ENCODE peak calls at places on chromosome 7, in ten cellular contexts. One of them, this sample, is unnamed.

GRCh38 chr7:132110692-132111091 is 465.6 kb downstream of the PLXNA4 start:
- DNase-seq in RWPE1: no peak
- DNase-seq in mesenteric fat pad: no peak
- DNase-seq in NCI-H1105: no peak
- DNase-seq in CD8-positive, alpha-beta memory T cell: no peak
- DNase-seq in activated naive CD4-positive, alpha-beta T cell: no peak
- DNase-seq in MCF 10A: no peak
- DNase-seq in AG09309: no peak
- DNase-seq in M059J: no peak
- DNase-seq in naive thymus-derived CD8-positive, alpha-beta T cell: no peak
- DNase-seq in this sample: no peak

GRCh38 chr7:130393799-130394411 is 13.6 kb downstream of the CPA1 start:
- DNase-seq in RWPE1: no peak
- DNase-seq in M059J: no peak
- DNase-seq in AG09309: no peak
- DNase-seq in naive thymus-derived CD8-positive, alpha-beta T cell: no peak
- DNase-seq in NCI-H1105: no peak
- DNase-seq in activated naive CD4-positive, alpha-beta T cell: no peak
- DNase-seq in CD8-positive, alpha-beta memory T cell: no peak
- DNase-seq in mesenteric fat pad: no peak
- DNase-seq in MCF 10A: no peak
- DNase-seq in this sample: no peak

GRCh38 chr7:99204078-99204477 is 3.8 kb downstream of the KPNA7 start:
- DNase-seq in NCI-H1105: no peak
- DNase-seq in CD8-positive, alpha-beta memory T cell: no peak
- DNase-seq in M059J: peak; percentile 37
- DNase-seq in AG09309: no peak
- DNase-seq in MCF 10A: no peak
- DNase-seq in activated naive CD4-positive, alpha-beta T cell: no peak
- DNase-seq in mesenteric fat pad: no peak
- DNase-seq in naive thymus-derived CD8-positive, alpha-beta T cell: no peak
- DNase-seq in RWPE1: no peak
- DNase-seq in this sample: no peak

GRCh38 chr7:151520419-151521229 is 929 bp upstream of the RHEB start:
- DNase-seq in CD8-positive, alpha-beta memory T cell: no peak
- DNase-seq in NCI-H1105: peak; percentile 44
- DNase-seq in RWPE1: no peak
- DNase-seq in mesenteric fat pad: peak; percentile 92
- DNase-seq in AG09309: no peak
- DNase-seq in activated naive CD4-positive, alpha-beta T cell: peak; percentile 29
- DNase-seq in MCF 10A: no peak
- DNase-seq in naive thymus-derived CD8-positive, alpha-beta T cell: no peak
- DNase-seq in M059J: peak; percentile 60
- DNase-seq in this sample: peak; percentile 27

GRCh38 chr7:1508277-1508758 is 4.1 kb upstream of the INTS1 start:
- DNase-seq in NCI-H1105: no peak
- DNase-seq in CD8-positive, alpha-beta memory T cell: no peak
- DNase-seq in naive thymus-derived CD8-positive, alpha-beta T cell: no peak
- DNase-seq in MCF 10A: no peak
- DNase-seq in activated naive CD4-positive, alpha-beta T cell: no peak
- DNase-seq in M059J: no peak
- DNase-seq in mesenteric fat pad: no peak
- DNase-seq in AG09309: no peak
- DNase-seq in RWPE1: no peak
- DNase-seq in this sample: no peak

GRCh38 chr7:116806046-116806944 is 56.1 kb upstream of the CAPZA2 start:
- DNase-seq in MCF 10A: no peak
- DNase-seq in mesenteric fat pad: no peak
- DNase-seq in M059J: no peak
- DNase-seq in AG09309: no peak
- DNase-seq in RWPE1: no peak
- DNase-seq in activated naive CD4-positive, alpha-beta T cell: no peak
- DNase-seq in CD8-positive, alpha-beta memory T cell: no peak
- DNase-seq in naive thymus-derived CD8-positive, alpha-beta T cell: no peak
- DNase-seq in NCI-H1105: no peak
- DNase-seq in this sample: no peak

GRCh38 chr7:150857276-150858055 is 5.1 kb downstream of the AOC1 start:
- DNase-seq in RWPE1: no peak
- DNase-seq in M059J: no peak
- DNase-seq in NCI-H1105: no peak
- DNase-seq in AG09309: no peak
- DNase-seq in mesenteric fat pad: peak; percentile 79
- DNase-seq in activated naive CD4-positive, alpha-beta T cell: no peak
- DNase-seq in MCF 10A: no peak
- DNase-seq in CD8-positive, alpha-beta memory T cell: no peak
- DNase-seq in naive thymus-derived CD8-positive, alpha-beta T cell: no peak
- DNase-seq in this sample: no peak

GRCh38 chr7:77631820-77632219 is 64.4 kb upstream of the RSBN1L start:
- DNase-seq in CD8-positive, alpha-beta memory T cell: no peak
- DNase-seq in mesenteric fat pad: no peak
- DNase-seq in naive thymus-derived CD8-positive, alpha-beta T cell: no peak
- DNase-seq in activated naive CD4-positive, alpha-beta T cell: no peak
- DNase-seq in RWPE1: no peak
- DNase-seq in MCF 10A: peak; percentile 13
- DNase-seq in AG09309: peak; percentile 11
- DNase-seq in NCI-H1105: no peak
- DNase-seq in M059J: no peak
- DNase-seq in this sample: no peak

GRCh38 chr7:19107392-19108147 is 9.9 kb downstream of the TWIST1 start:
- DNase-seq in activated naive CD4-positive, alpha-beta T cell: no peak
- DNase-seq in naive thymus-derived CD8-positive, alpha-beta T cell: no peak
- DNase-seq in MCF 10A: no peak
- DNase-seq in CD8-positive, alpha-beta memory T cell: no peak
- DNase-seq in NCI-H1105: no peak
- DNase-seq in RWPE1: peak; percentile 23
- DNase-seq in mesenteric fat pad: no peak
- DNase-seq in M059J: peak; percentile 77
- DNase-seq in AG09309: no peak
- DNase-seq in this sample: no peak

GRCh38 chr7:150473902-150474301 is 23.5 kb downstream of the GIMAP8 start:
- DNase-seq in M059J: no peak
- DNase-seq in MCF 10A: no peak
- DNase-seq in RWPE1: no peak
- DNase-seq in activated naive CD4-positive, alpha-beta T cell: no peak
- DNase-seq in NCI-H1105: no peak
- DNase-seq in naive thymus-derived CD8-positive, alpha-beta T cell: no peak
- DNase-seq in mesenteric fat pad: no peak
- DNase-seq in CD8-positive, alpha-beta memory T cell: no peak
- DNase-seq in AG09309: no peak
- DNase-seq in this sample: no peak

GRCh38 chr7:103343758-103344452 is 662 bp downstream of the DNAJC2 start:
- DNase-seq in NCI-H1105: no peak
- DNase-seq in CD8-positive, alpha-beta memory T cell: no peak
- DNase-seq in M059J: peak; percentile 63
- DNase-seq in RWPE1: peak; percentile 30
- DNase-seq in activated naive CD4-positive, alpha-beta T cell: no peak
- DNase-seq in AG09309: no peak
- DNase-seq in naive thymus-derived CD8-positive, alpha-beta T cell: no peak
- DNase-seq in mesenteric fat pad: no peak
- DNase-seq in MCF 10A: peak; percentile 30
- DNase-seq in this sample: peak; percentile 22

GRCh38 chr7:141500608-141501007 is 50.6 kb upstream of the AGK start:
- DNase-seq in CD8-positive, alpha-beta memory T cell: no peak
- DNase-seq in MCF 10A: no peak
- DNase-seq in AG09309: no peak
- DNase-seq in mesenteric fat pad: no peak
- DNase-seq in M059J: no peak
- DNase-seq in naive thymus-derived CD8-positive, alpha-beta T cell: no peak
- DNase-seq in NCI-H1105: no peak
- DNase-seq in RWPE1: no peak
- DNase-seq in activated naive CD4-positive, alpha-beta T cell: no peak
- DNase-seq in this sample: no peak

GRCh38 chr7:16804674-16805439 is at the start of gene AGR2:
- DNase-seq in M059J: no peak
- DNase-seq in MCF 10A: peak; percentile 91
- DNase-seq in NCI-H1105: peak; percentile 58
- DNase-seq in mesenteric fat pad: no peak
- DNase-seq in activated naive CD4-positive, alpha-beta T cell: no peak
- DNase-seq in RWPE1: peak; percentile 89
- DNase-seq in CD8-positive, alpha-beta memory T cell: no peak
- DNase-seq in AG09309: no peak
- DNase-seq in naive thymus-derived CD8-positive, alpha-beta T cell: no peak
- DNase-seq in this sample: no peak

GRCh38 chr7:98278408-98278807 is 3.1 kb upstream of the BRI3 start:
- DNase-seq in M059J: peak; percentile 24
- DNase-seq in NCI-H1105: no peak
- DNase-seq in naive thymus-derived CD8-positive, alpha-beta T cell: no peak
- DNase-seq in activated naive CD4-positive, alpha-beta T cell: no peak
- DNase-seq in AG09309: no peak
- DNase-seq in mesenteric fat pad: no peak
- DNase-seq in RWPE1: no peak
- DNase-seq in CD8-positive, alpha-beta memory T cell: no peak
- DNase-seq in MCF 10A: no peak
- DNase-seq in this sample: no peak

GRCh38 chr7:74289660-74290589 is 718 bp downstream of the CLIP2 start:
- DNase-seq in NCI-H1105: peak; percentile 6
- DNase-seq in RWPE1: peak; percentile 47
- DNase-seq in naive thymus-derived CD8-positive, alpha-beta T cell: peak; percentile 43
- DNase-seq in CD8-positive, alpha-beta memory T cell: peak; percentile 53
- DNase-seq in mesenteric fat pad: peak; percentile 90
- DNase-seq in M059J: no peak
- DNase-seq in AG09309: no peak
- DNase-seq in activated naive CD4-positive, alpha-beta T cell: peak; percentile 31
- DNase-seq in MCF 10A: no peak
- DNase-seq in this sample: no peak

GRCh38 chr7:4225352-4225751 is 456.7 kb upstream of the FOXK1 start:
- DNase-seq in CD8-positive, alpha-beta memory T cell: no peak
- DNase-seq in MCF 10A: no peak
- DNase-seq in naive thymus-derived CD8-positive, alpha-beta T cell: no peak
- DNase-seq in NCI-H1105: no peak
- DNase-seq in mesenteric fat pad: no peak
- DNase-seq in AG09309: no peak
- DNase-seq in activated naive CD4-positive, alpha-beta T cell: no peak
- DNase-seq in M059J: no peak
- DNase-seq in RWPE1: no peak
- DNase-seq in this sample: no peak

GRCh38 chr7:556837-557555 is 37.4 kb upstream of the PDGFA start:
- DNase-seq in RWPE1: no peak
- DNase-seq in M059J: no peak
- DNase-seq in CD8-positive, alpha-beta memory T cell: no peak
- DNase-seq in naive thymus-derived CD8-positive, alpha-beta T cell: no peak
- DNase-seq in MCF 10A: no peak
- DNase-seq in activated naive CD4-positive, alpha-beta T cell: no peak
- DNase-seq in NCI-H1105: no peak
- DNase-seq in AG09309: no peak
- DNase-seq in mesenteric fat pad: no peak
- DNase-seq in this sample: no peak